ENCODE peak calls at places on chromosome 2, in nine cellular contexts. T is GM12865; B is CD8-positive, alpha-beta T cell; N is left colon; C is Kasumi-1; A is M059J; H is RCC 7860; S is right cardiac atrium; Q is NCI-H774. O is an unnamed sample.

GRCh38 chr2:8146329-8147048 is 535.4 kb upstream of the ID2 start:
- DNase-seq in T (no peak), B (no peak), N (peak; percentile 28), C (no peak), A (no peak), H (no peak), S (peak; percentile 72), Q (peak; percentile 48), O (no peak)

GRCh38 chr2:241598487-241598886 is 38.5 kb downstream of the THAP4 start:
- DNase-seq in T (peak; percentile 29), B (no peak), N (no peak), C (no peak), A (peak; percentile 31), H (peak; percentile 21), S (no peak), Q (peak; percentile 3), O (peak; percentile 63)

GRCh38 chr2:107128381-107128780 is 242.4 kb upstream of the ST6GAL2 start:
- DNase-seq in T (no peak), B (no peak), N (no peak), C (no peak), A (no peak), H (no peak), S (no peak), Q (no peak), O (no peak)

GRCh38 chr2:241302083-241302482 is 13.4 kb downstream of the HDLBP start:
- DNase-seq in T (no peak), B (no peak), N (no peak), C (no peak), A (no peak), H (no peak), S (no peak), Q (no peak), O (no peak)

GRCh38 chr2:160315337-160315736 is 115.3 kb upstream of the ITGB6 start:
- DNase-seq in T (no peak), B (no peak), N (no peak), C (no peak), A (no peak), H (no peak), S (no peak), Q (no peak), O (no peak)

GRCh38 chr2:226869371-226869770 is 33.5 kb downstream of the RHBDD1 start:
- DNase-seq in T (no peak), B (no peak), N (no peak), C (no peak), A (no peak), H (no peak), S (no peak), Q (no peak), O (no peak)

GRCh38 chr2:127342101-127342500 is 45.7 kb downstream of the MAP3K2 start:
- DNase-seq in T (peak; percentile 64), B (no peak), N (no peak), C (peak; percentile 63), A (no peak), H (no peak), S (no peak), Q (no peak), O (no peak)

GRCh38 chr2:206092297-206092696 is 6.3 kb upstream of the INO80D start:
- DNase-seq in T (no peak), B (no peak), N (no peak), C (no peak), A (no peak), H (no peak), S (no peak), Q (no peak), O (no peak)

GRCh38 chr2:61959381-61960293 is 54.2 kb downstream of the COMMD1 start:
- DNase-seq in T (no peak), B (no peak), N (peak; percentile 17), C (peak; percentile 22), A (no peak), H (no peak), S (no peak), Q (no peak), O (no peak)

GRCh38 chr2:49271060-49271665 is 116.8 kb upstream of the FSHR start:
- DNase-seq in T (no peak), B (no peak), N (no peak), C (no peak), A (no peak), H (no peak), S (peak; percentile 26), Q (no peak), O (no peak)

GRCh38 chr2:64367868-64368267 is 86.1 kb upstream of the LGALSL start:
- DNase-seq in T (no peak), B (no peak), N (no peak), C (no peak), A (no peak), H (no peak), S (no peak), Q (no peak), O (no peak)

O was measured in endodermal cell.